ENCODE peak calls at places on chromosome X, in five cellular contexts. I is EL, N is NCI-H2171 treated with DMSO at 0.1 percent for 48 hours, P is activated B cell treated with CpG ODN at 0.5 μM for 24 hours, U is NCI-H774. Y is an unnamed sample.

GRCh38 chrX:48937065-48937907 is 18.5 kb upstream of the PIM2 start:
- DNase-seq in N (no peak), P (peak), I (no peak), U (no peak), Y (peak)

GRCh38 chrX:140733766-140734342 is 24.3 kb downstream of the LINC00632 start:
- DNase-seq in N (peak), U (peak), I (peak), P (no peak), Y (peak)

GRCh38 chrX:114344756-114345155 is 239.1 kb upstream of the HTR2C start:
- DNase-seq in I (peak), N (peak), U (peak), P (no peak), Y (peak)

GRCh38 chrX:105229146-105229545 is 8.7 kb upstream of the TEX13A start:
- DNase-seq in I (no peak), P (no peak), N (no peak), U (no peak), Y (no peak)

GRCh38 chrX:13432376-13432775 is 112.5 kb upstream of the ATXN3L start:
- DNase-seq in P (no peak), N (no peak), U (no peak), I (peak), Y (peak)

GRCh38 chrX:3550160-3550765 is 163.2 kb downstream of the PRKX start:
- DNase-seq in N (peak), U (peak), I (peak), P (no peak), Y (no peak)

GRCh38 chrX:15838017-15838416 is 16.6 kb downstream of the AP1S2 start:
- DNase-seq in I (no peak), U (no peak), P (no peak), N (no peak), Y (no peak)

GRCh38 chrX:9182041-9182440 is 148.1 kb upstream of the FAM9B start:
- DNase-seq in P (no peak), N (peak), I (peak), U (no peak), Y (peak)

GRCh38 chrX:70044541-70045245 is 5.0 kb downstream of the AWAT2 start:
- DNase-seq in P (no peak), N (no peak), U (no peak), I (peak), Y (no peak)

GRCh38 chrX:45710081-45710801 is 509.6 kb upstream of the DIPK2B start:
- DNase-seq in I (peak), U (no peak), P (no peak), N (no peak), Y (peak)

GRCh38 chrX:154657226-154657805 is 3.9 kb upstream of the CTAG2 start:
- DNase-seq in U (no peak), I (no peak), N (no peak), P (no peak), Y (no peak)

GRCh38 chrX:123975180-123975579 is 13.7 kb downstream of the STAG2 start:
- DNase-seq in I (peak), N (no peak), P (no peak), U (no peak), Y (no peak)

GRCh38 chrX:119755981-119756533 is 2.3 kb upstream of the SOWAHD start:
- DNase-seq in N (no peak), I (no peak), U (no peak), P (no peak), Y (no peak)

GRCh38 chrX:41917517-41917916 is 5.8 kb downstream of the CASK start:
- DNase-seq in U (no peak), I (no peak), P (no peak), N (no peak), Y (no peak)

GRCh38 chrX:153423652-153424051 is 12.4 kb downstream of the ZFP92 start:
- DNase-seq in I (no peak), U (no peak), P (no peak), N (no peak), Y (no peak)

GRCh38 chrX:106670631-106671030 is 55.9 kb upstream of the RNF128 start:
- DNase-seq in I (no peak), U (no peak), N (no peak), P (no peak), Y (no peak)

GRCh38 chrX:41561045-41561444 is 113.9 kb downstream of the NYX start:
- DNase-seq in I (peak), U (no peak), P (no peak), N (no peak), Y (peak)

GRCh38 chrX:39755152-39756032 is 342.4 kb downstream of the BCOR start:
- DNase-seq in U (no peak), I (peak), P (no peak), N (no peak), Y (peak)

GRCh38 chrX:129786210-129786651 is 6.5 kb downstream of the SASH3 start:
- DNase-seq in I (no peak), N (no peak), P (no peak), U (no peak), Y (no peak)

GRCh38 chrX:152821145-152821765 is 9.3 kb downstream of the CETN2 start:
- DNase-seq in I (peak), N (peak), P (no peak), U (no peak), Y (peak)

GRCh38 chrX:40006025-40007017 is 91.4 kb downstream of the BCOR start:
- DNase-seq in U (no peak), N (no peak), P (no peak), I (peak), Y (no peak)

GRCh38 chrX:68846536-68846935 is 17.7 kb downstream of the EFNB1 start:
- DNase-seq in I (no peak), N (no peak), U (no peak), P (no peak), Y (no peak)

GRCh38 chrX:38699603-38700110 is 101.6 kb upstream of the MID1IP1 start:
- DNase-seq in I (no peak), P (no peak), U (no peak), N (peak), Y (no peak)

GRCh38 chrX:119745283-119745848 is 13.0 kb upstream of the SOWAHD start:
- DNase-seq in I (no peak), N (no peak), U (no peak), P (no peak), Y (no peak)

GRCh38 chrX:47650164-47651042 is at the start of gene ELK1:
- DNase-seq in U (peak), N (peak), P (peak), I (peak), Y (peak)

GRCh38 chrX:155966876-155967275 is 30.6 kb upstream of the IL9R start:
- DNase-seq in N (peak), I (peak), U (no peak), P (no peak), Y (no peak)

GRCh38 chrX:69503228-69503834 is 795 bp upstream of the NALF2 start:
- DNase-seq in I (no peak), U (peak), N (peak), P (no peak), Y (peak)

GRCh38 chrX:107894038-107894437 is 68.4 kb downstream of the MID2 start:
- DNase-seq in U (peak), N (peak), P (no peak), I (peak), Y (peak)

GRCh38 chrX:41512394-41512793 is 65.3 kb downstream of the NYX start:
- DNase-seq in P (no peak), I (no peak), U (no peak), N (no peak), Y (no peak)

GRCh38 chrX:18899796-18900380 is 84.0 kb downstream of the PHKA2 start:
- DNase-seq in U (no peak), I (no peak), P (no peak), N (peak), Y (peak)

GRCh38 chrX:147900349-147900748 is 11.4 kb upstream of the FMR1 start:
- DNase-seq in N (no peak), U (no peak), I (peak), P (no peak), Y (peak)

GRCh38 chrX:43735957-43736356 is 79.9 kb downstream of the MAOA start:
- DNase-seq in U (no peak), I (no peak), P (no peak), N (no peak), Y (no peak)

GRCh38 chrX:119266364-119266995 is 30.4 kb downstream of the PGRMC1 start:
- DNase-seq in N (peak), I (peak), P (no peak), U (no peak), Y (peak)

GRCh38 chrX:95703696-95704095 is 980.9 kb upstream of the DIAPH2 start:
- DNase-seq in N (no peak), P (no peak), U (no peak), I (no peak), Y (no peak)

GRCh38 chrX:107626916-107627315 is 1.4 kb upstream of the PRPS1 start:
- DNase-seq in I (peak), P (no peak), U (no peak), N (no peak), Y (no peak)

GRCh38 chrX:71660562-71661416 is 6.6 kb upstream of the LOC101059915 start:
- DNase-seq in N (no peak), P (no peak), I (no peak), U (no peak), Y (no peak)

GRCh38 chrX:4935846-4936245 is 1222.4 kb upstream of the PRKX start:
- DNase-seq in N (no peak), P (no peak), I (no peak), U (no peak), Y (no peak)

Y was measured in renal cortical epithelial cell.